ENCODE peak calls at places on chromosomes 2 and 18, in nine cellular contexts. O, B, K, M, A, N, V, Z and X are unnamed samples. For H3K4me1, the result is how much of the 10 kb centered on the place peaks cover.

GRCh38 chr2:18896106-18896505 is 306.7 kb upstream of the NT5C1B start:
- DNase-seq in O (no peak), B (no peak), K (no peak), M (no peak), A (no peak), N (no peak), V (no peak), Z (no peak), X (no peak)

GRCh38 chr18:13577091-13577697 is 149.2 kb downstream of the FAM210A start:
- DNase-seq in O (no peak), B (no peak), K (no peak), M (no peak), A (no peak), N (no peak), V (no peak), Z (no peak), X (no peak)

GRCh38 chr2:170434900-170435640 is 257.1 kb downstream of the MYO3B start:
- DNase-seq in O (no peak), B (peak), K (no peak), M (no peak), A (no peak), N (no peak), V (no peak), Z (no peak), X (no peak)

GRCh38 chr2:114933671-114934241 is 491.3 kb downstream of the DPP10 start:
- DNase-seq in O (no peak), B (peak), K (no peak), M (no peak), A (no peak), N (no peak), V (no peak), Z (no peak), X (no peak)

GRCh38 chr18:64886995-64887394 is 738.1 kb upstream of the LINC00305 start:
- DNase-seq in O (no peak), B (no peak), K (no peak), M (no peak), A (no peak), N (no peak), V (no peak), Z (no peak), X (no peak)

GRCh38 chr2:203394519-203395227 is 66.5 kb downstream of the ABI2 start:
- DNase-seq in O (no peak), B (no peak), K (no peak), M (no peak), A (no peak), N (peak), V (no peak), Z (no peak), X (peak)

GRCh38 chr2:235521844-235522243 is 28.0 kb downstream of the AGAP1 start:
- DNase-seq in O (no peak), B (no peak), K (no peak), M (no peak), A (no peak), N (no peak), V (no peak), Z (no peak), X (no peak)

GRCh38 chr18:76568726-76569125 is 73.7 kb upstream of the ZNF516 start:
- DNase-seq in O (no peak), B (no peak), K (no peak), M (no peak), A (no peak), N (no peak), V (no peak), Z (no peak), X (no peak)

GRCh38 chr2:96159084-96159830 is 14.0 kb upstream of the DUSP2 start:
- DNase-seq in O (no peak), B (no peak), K (no peak), M (no peak), A (peak), N (no peak), V (peak), Z (no peak), X (no peak)

GRCh38 chr2:203432811-203433210 is 102.3 kb downstream of the RAPH1 start:
- DNase-seq in O (no peak), B (peak), K (no peak), M (no peak), A (no peak), N (no peak), V (no peak), Z (no peak), X (no peak)

GRCh38 chr2:161031516-161031915 is 128.7 kb upstream of the TANK start:
- DNase-seq in O (no peak), B (no peak), K (no peak), M (no peak), A (no peak), N (no peak), V (no peak), Z (no peak), X (no peak)

GRCh38 chr18:58721586-58722160 is 50.4 kb downstream of the MALT1 start:
- DNase-seq in O (no peak), B (no peak), K (no peak), M (no peak), A (no peak), N (no peak), V (no peak), Z (peak), X (no peak)

GRCh38 chr2:128272586-128273468 is 45.8 kb downstream of the HS6ST1 start:
- DNase-seq in O (no peak), B (no peak), K (no peak), M (no peak), A (no peak), N (no peak), V (peak), Z (no peak), X (no peak)

GRCh38 chr2:68834737-68835136 is 36.5 kb downstream of the BMP10 start:
- DNase-seq in O (no peak), B (no peak), K (no peak), M (no peak), A (no peak), N (no peak), V (no peak), Z (no peak), X (no peak)

GRCh38 chr2:197236816-197237215 is 73.8 kb downstream of the ANKRD44 start:
- DNase-seq in O (no peak), B (no peak), K (no peak), M (no peak), A (no peak), N (no peak), V (no peak), Z (no peak), X (no peak)

GRCh38 chr2:216657086-216657855 is 24.1 kb downstream of the IGFBP2 start:
- DNase-seq in O (no peak), B (no peak), K (no peak), M (no peak), A (no peak), N (no peak), V (no peak), Z (no peak), X (no peak)

GRCh38 chr2:122748552-122749011 is 993.1 kb downstream of the TSN start:
- DNase-seq in O (no peak), B (no peak), K (no peak), M (no peak), A (no peak), N (no peak), V (no peak), Z (no peak), X (peak)

GRCh38 chr2:235746257-235746934 is 252.6 kb downstream of the AGAP1 start:
- DNase-seq in O (peak), B (peak), K (peak), M (peak), A (no peak), N (peak), V (no peak), Z (peak), X (peak)

GRCh38 chr2:181991171-181991885 is 5.7 kb downstream of the PPP1R1C start:
- DNase-seq in O (no peak), B (peak), K (no peak), M (no peak), A (no peak), N (no peak), V (no peak), Z (no peak), X (no peak)

GRCh38 chr2:109612991-109613921 is 510 bp downstream of the SEPTIN10 start:
- DNase-seq in O (peak), B (peak), K (peak), M (peak), A (peak), N (no peak), V (no peak), Z (peak), X (no peak)

GRCh38 chr2:56108806-56109205 is 75.0 kb upstream of the CCDC85A start:
- DNase-seq in O (no peak), B (no peak), K (no peak), M (no peak), A (no peak), N (no peak), V (no peak), Z (no peak), X (peak)

DNA sequence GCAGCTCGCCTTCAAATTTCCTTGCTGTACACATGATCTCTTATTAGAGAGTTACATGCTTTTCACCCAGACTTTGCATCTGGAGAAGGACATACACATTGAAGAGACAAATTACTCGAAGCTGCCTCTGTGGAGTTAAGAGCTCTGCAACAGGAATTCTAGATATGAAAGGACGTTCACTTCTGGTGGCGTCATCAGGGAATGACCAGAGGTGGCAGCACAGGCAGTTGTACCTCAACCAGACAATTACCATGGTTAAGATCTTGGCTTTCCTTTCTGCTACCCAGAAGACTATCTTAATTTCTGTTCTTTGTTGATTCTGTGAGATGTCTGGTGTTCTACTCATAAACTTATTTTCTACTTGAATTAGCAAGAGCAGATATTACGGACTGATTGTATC is 39.1 kb upstream of the MC4R start:
- DNase-seq in O (no peak), B (no peak), K (no peak), M (no peak), A (no peak), N (no peak), V (no peak), Z (peak), X (no peak)
- TF ChIP-seq CTCF in O (no peak), B (no peak), K (no peak), M (no peak), A (no peak), N (no peak), V (no peak), Z (no peak), X (no peak)

GRCh38 chr2:198326431-198326830 is 522.0 kb downstream of the PLCL1 start:
- DNase-seq in O (no peak), B (peak), K (no peak), M (no peak), A (no peak), N (no peak), V (no peak), Z (no peak), X (no peak)
- H3K4me3 ChIP-seq in O (no peak), B (no peak), K (no peak), M (no peak), A (no peak), N (no peak), V (no peak), Z (no peak), X (no peak)

GRCh38 chr2:177597759-177598158 is 205.2 kb downstream of the AGPS start:
- DNase-seq in O (no peak), B (no peak), K (no peak), M (no peak), A (no peak), N (no peak), V (no peak), Z (no peak), X (no peak)

GRCh38 chr2:177600917-177601316 is 208.3 kb downstream of the AGPS start:
- DNase-seq in O (no peak), B (no peak), K (no peak), M (no peak), A (no peak), N (no peak), V (no peak), Z (no peak), X (no peak)

GRCh38 chr2:177598321-177598922 is 205.8 kb downstream of the AGPS start:
- DNase-seq in O (peak), B (no peak), K (no peak), M (no peak), A (no peak), N (no peak), V (no peak), Z (no peak), X (no peak)

GRCh38 chr2:177599072-177599688 is 206.6 kb downstream of the AGPS start:
- DNase-seq in O (no peak), B (no peak), K (no peak), M (no peak), A (no peak), N (no peak), V (no peak), Z (no peak), X (no peak)

DNA sequence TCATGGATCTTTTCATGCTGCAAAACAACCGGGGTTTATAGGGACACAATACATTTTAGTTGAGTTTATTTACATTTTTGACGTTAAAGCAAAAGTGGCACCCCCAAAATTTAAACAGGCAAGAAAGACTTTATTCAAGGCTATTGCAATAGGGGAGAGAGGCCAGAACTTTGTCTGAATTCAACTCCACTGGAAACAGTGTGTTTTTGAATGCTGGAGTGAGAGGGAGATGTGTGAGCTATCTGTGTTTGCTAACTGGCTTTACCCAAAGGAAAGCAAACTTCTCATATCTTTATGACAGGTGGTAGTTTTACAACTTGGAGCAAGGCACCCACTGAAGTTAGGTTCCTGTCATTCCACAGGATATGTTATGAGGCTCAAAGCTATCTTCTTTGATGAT is 207.4 kb downstream of the AGPS start:
- DNase-seq in O (no peak), B (no peak), K (no peak), M (no peak), A (no peak), N (no peak), V (no peak), Z (no peak), X (peak)
- H3K4me1 ChIP-seq in O (under half), B (under half), K (under half), M (under half), A (under half), N (under half), V (under half), Z (under half), X (under half)

GRCh38 chr2:146321175-146321574 is 1523.7 kb upstream of the ACVR2A start:
- DNase-seq in O (no peak), B (no peak), K (no peak), M (no peak), A (no peak), N (no peak), V (no peak), Z (no peak), X (no peak)

GRCh38 chr2:146323564-146323963 is 1521.3 kb upstream of the ACVR2A start:
- DNase-seq in O (no peak), B (no peak), K (no peak), M (no peak), A (no peak), N (no peak), V (no peak), Z (no peak), X (no peak)

DNA sequence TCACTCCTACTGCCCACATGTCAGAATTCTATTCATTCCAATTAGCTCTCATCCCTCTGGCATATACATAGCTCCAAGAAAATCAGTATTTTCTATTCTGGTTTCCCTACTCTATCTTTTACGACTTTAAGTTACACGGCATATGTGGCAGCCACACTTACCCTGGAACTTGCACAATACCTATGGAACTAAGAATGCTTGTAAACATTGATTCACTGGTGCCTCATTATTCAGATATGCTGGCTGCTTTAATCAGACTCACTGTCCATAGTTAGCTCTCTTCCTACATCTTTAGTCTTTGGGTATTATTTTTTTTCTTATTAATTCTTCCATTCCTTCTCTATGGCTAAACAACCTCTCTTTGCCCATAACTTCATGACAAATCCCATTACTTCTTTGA is 1519.9 kb upstream of the ACVR2A start:
- DNase-seq in O (no peak), B (no peak), K (no peak), M (no peak), A (no peak), N (no peak), V (no peak), Z (no peak), X (no peak)
- TF ChIP-seq CTCF in O (no peak), B (no peak), K (no peak), M (no peak), A (no peak), N (no peak), V (no peak), Z (no peak), X (no peak)

GRCh38 chr18:79401494-79402208 is 5.9 kb downstream of the NFATC1 start:
- DNase-seq in O (no peak), B (no peak), K (no peak), M (no peak), A (peak), N (no peak), V (peak), Z (no peak), X (no peak)
- H3K4me3 ChIP-seq in O (no peak), B (no peak), K (no peak), M (peak), A (no peak), N (no peak), V (peak), Z (no peak), X (no peak)

DNA sequence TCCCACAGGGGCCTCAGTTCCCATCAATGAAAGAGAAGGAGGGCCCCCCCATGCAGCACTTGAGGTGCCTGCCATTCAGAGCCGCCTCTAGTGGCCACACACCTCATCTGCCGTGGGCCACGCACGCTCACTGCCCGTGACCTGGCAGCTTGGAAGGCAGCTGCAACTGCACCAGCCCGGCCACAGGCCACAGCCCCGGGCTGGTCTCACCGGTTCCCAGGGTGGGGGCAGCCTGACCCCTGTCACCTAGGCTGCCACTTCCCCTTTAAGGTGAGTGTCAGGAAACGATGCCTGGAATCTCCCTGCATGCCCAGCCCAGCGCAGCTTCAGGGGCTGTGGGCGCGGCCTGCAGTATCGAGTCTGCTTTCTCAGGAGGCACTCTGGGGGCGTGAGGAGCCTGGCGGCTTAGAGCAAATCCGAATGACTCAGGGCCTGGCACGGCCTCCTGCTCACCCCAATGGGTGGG is 2.6 kb downstream of the MAB21L4 start:
- DNase-seq in O (no peak), B (no peak), K (no peak), M (no peak), A (peak), N (no peak), V (no peak), Z (no peak), X (peak)
- H3K4me1 ChIP-seq in O (under half), B (under half), K (under half), M (under half), A (under half), N (under half), V (under half), Z (under half), X (under half)

GRCh38 chr2:200950378-200950777 is 13.1 kb downstream of the ORC2 start:
- DNase-seq in O (no peak), B (no peak), K (no peak), M (no peak), A (no peak), N (no peak), V (no peak), Z (no peak), X (no peak)
- TF ChIP-seq CTCF in O (no peak), B (no peak), K (no peak), M (no peak), A (no peak), N (no peak), V (no peak), Z (no peak), X (no peak)